ENCODE peak calls at places on chromosomes 7 and 10, in nine cellular contexts. One of them, this sample, is unnamed.

GRCh38 chr7:35801392-35802101 is 690 bp downstream of the SEPTIN7 start:
- DNase-seq in pons: peak
- DNase-seq in osteocyte: peak
- DNase-seq in mammary epithelial cell: peak
- DNase-seq in CD8-positive, alpha-beta memory T cell: peak
- DNase-seq in stimulated activated CD8-positive, alpha-beta memory T cell treated with anti-CD3 and anti-CD28 coated beads, Interleukin-15, amount 100 ng/mL, for 24 hours: peak
- DNase-seq in NCI-H1092 treated with DMSO at 0.1 percent for 48 hours: peak
- DNase-seq in sigmoid colon: peak
- DNase-seq in GM23248: peak
- DNase-seq in this sample: peak

GRCh38 chr7:2876031-2876862 is 32.1 kb upstream of the GNA12 start:
- DNase-seq in pons: no peak
- DNase-seq in stimulated activated CD8-positive, alpha-beta memory T cell treated with anti-CD3 and anti-CD28 coated beads, Interleukin-15, amount 100 ng/mL, for 24 hours: no peak
- DNase-seq in CD8-positive, alpha-beta memory T cell: no peak
- DNase-seq in mammary epithelial cell: peak
- DNase-seq in GM23248: peak
- DNase-seq in NCI-H1092 treated with DMSO at 0.1 percent for 48 hours: peak
- DNase-seq in osteocyte: no peak
- DNase-seq in sigmoid colon: no peak
- DNase-seq in this sample: no peak

GRCh38 chr10:132421377-132422168 is 24.6 kb downstream of the PWWP2B start:
- DNase-seq in CD8-positive, alpha-beta memory T cell: no peak
- DNase-seq in pons: peak
- DNase-seq in GM23248: peak
- DNase-seq in NCI-H1092 treated with DMSO at 0.1 percent for 48 hours: no peak
- DNase-seq in sigmoid colon: peak
- DNase-seq in stimulated activated CD8-positive, alpha-beta memory T cell treated with anti-CD3 and anti-CD28 coated beads, Interleukin-15, amount 100 ng/mL, for 24 hours: no peak
- DNase-seq in osteocyte: no peak
- DNase-seq in mammary epithelial cell: no peak
- DNase-seq in this sample: no peak

GRCh38 chr7:1365846-1366245 is 93.4 kb downstream of the MICALL2 start:
- DNase-seq in NCI-H1092 treated with DMSO at 0.1 percent for 48 hours: no peak
- DNase-seq in mammary epithelial cell: no peak
- DNase-seq in osteocyte: no peak
- DNase-seq in pons: no peak
- DNase-seq in GM23248: no peak
- DNase-seq in CD8-positive, alpha-beta memory T cell: no peak
- DNase-seq in sigmoid colon: no peak
- DNase-seq in stimulated activated CD8-positive, alpha-beta memory T cell treated with anti-CD3 and anti-CD28 coated beads, Interleukin-15, amount 100 ng/mL, for 24 hours: no peak
- DNase-seq in this sample: no peak

GRCh38 chr7:36348256-36348655 is 41.4 kb upstream of the ANLN start:
- DNase-seq in NCI-H1092 treated with DMSO at 0.1 percent for 48 hours: no peak
- DNase-seq in osteocyte: no peak
- DNase-seq in GM23248: peak
- DNase-seq in pons: no peak
- DNase-seq in CD8-positive, alpha-beta memory T cell: no peak
- DNase-seq in stimulated activated CD8-positive, alpha-beta memory T cell treated with anti-CD3 and anti-CD28 coated beads, Interleukin-15, amount 100 ng/mL, for 24 hours: no peak
- DNase-seq in mammary epithelial cell: no peak
- DNase-seq in sigmoid colon: no peak
- DNase-seq in this sample: no peak

GRCh38 chr7:47479821-47480575 is 101.9 kb downstream of the TNS3 start:
- DNase-seq in GM23248: no peak
- DNase-seq in stimulated activated CD8-positive, alpha-beta memory T cell treated with anti-CD3 and anti-CD28 coated beads, Interleukin-15, amount 100 ng/mL, for 24 hours: no peak
- DNase-seq in NCI-H1092 treated with DMSO at 0.1 percent for 48 hours: no peak
- DNase-seq in CD8-positive, alpha-beta memory T cell: no peak
- DNase-seq in pons: no peak
- DNase-seq in mammary epithelial cell: no peak
- DNase-seq in osteocyte: no peak
- DNase-seq in sigmoid colon: no peak
- DNase-seq in this sample: peak

GRCh38 chr7:114217026-114217425 is 197.6 kb upstream of the FOXP2 start:
- DNase-seq in pons: no peak
- DNase-seq in sigmoid colon: no peak
- DNase-seq in mammary epithelial cell: no peak
- DNase-seq in CD8-positive, alpha-beta memory T cell: no peak
- DNase-seq in osteocyte: no peak
- DNase-seq in stimulated activated CD8-positive, alpha-beta memory T cell treated with anti-CD3 and anti-CD28 coated beads, Interleukin-15, amount 100 ng/mL, for 24 hours: no peak
- DNase-seq in GM23248: peak
- DNase-seq in NCI-H1092 treated with DMSO at 0.1 percent for 48 hours: no peak
- DNase-seq in this sample: no peak

GRCh38 chr7:70417061-70417655 is 714.8 kb upstream of the GALNT17 start:
- DNase-seq in GM23248: peak
- DNase-seq in sigmoid colon: no peak
- DNase-seq in osteocyte: no peak
- DNase-seq in CD8-positive, alpha-beta memory T cell: no peak
- DNase-seq in NCI-H1092 treated with DMSO at 0.1 percent for 48 hours: no peak
- DNase-seq in stimulated activated CD8-positive, alpha-beta memory T cell treated with anti-CD3 and anti-CD28 coated beads, Interleukin-15, amount 100 ng/mL, for 24 hours: no peak
- DNase-seq in pons: peak
- DNase-seq in mammary epithelial cell: no peak
- DNase-seq in this sample: peak

GRCh38 chr7:79434098-79434497 is 19.4 kb downstream of the MAGI2 start:
- DNase-seq in osteocyte: no peak
- DNase-seq in NCI-H1092 treated with DMSO at 0.1 percent for 48 hours: no peak
- DNase-seq in CD8-positive, alpha-beta memory T cell: no peak
- DNase-seq in stimulated activated CD8-positive, alpha-beta memory T cell treated with anti-CD3 and anti-CD28 coated beads, Interleukin-15, amount 100 ng/mL, for 24 hours: no peak
- DNase-seq in mammary epithelial cell: peak
- DNase-seq in sigmoid colon: no peak
- DNase-seq in pons: no peak
- DNase-seq in GM23248: peak
- DNase-seq in this sample: no peak

This sample was measured in cerebellar cortex.